ENCODE peak calls at places on chromosomes 11 and 22, in five cellular contexts. O is neural crest cell, H is AG09319, P is psoas muscle, Y is fibroblast of lung. J is an unnamed sample.

GRCh38 chr22:41565403-41566054 is 4.7 kb downstream of the CSDC2 start:
- DNase-seq in O (no peak), H (peak), P (peak), Y (peak), J (no peak)

GRCh38 chr11:73394416-73395296 is 18.5 kb downstream of the RELT start:
- DNase-seq in O (no peak), H (no peak), P (no peak), Y (no peak), J (no peak)

GRCh38 chr11:14635559-14635958 is 8.0 kb upstream of the PDE3B start:
- DNase-seq in O (no peak), H (no peak), P (no peak), Y (no peak), J (no peak)

GRCh38 chr11:80990885-80991284 is 1550.1 kb upstream of the TENM4 start:
- DNase-seq in O (no peak), H (no peak), P (no peak), Y (no peak), J (no peak)

GRCh38 chr11:131643171-131643570 is 272.8 kb downstream of the NTM start:
- DNase-seq in O (no peak), H (no peak), P (no peak), Y (no peak), J (no peak)

GRCh38 chr11:126310992-126311310 is 7.1 kb downstream of the DCPS start:
- DNase-seq in O (no peak), H (no peak), P (no peak), Y (no peak), J (no peak)

GRCh38 chr11:45331839-45332485 is 45.8 kb upstream of the SYT13 start:
- DNase-seq in O (no peak), H (no peak), P (no peak), Y (no peak), J (no peak)

GRCh38 chr11:35042265-35042664 is 96.7 kb upstream of the CD44 start:
- DNase-seq in O (no peak), H (no peak), P (no peak), Y (no peak), J (no peak)

GRCh38 chr22:35645646-35646045 is 2.6 kb upstream of the APOL6 start:
- DNase-seq in O (no peak), H (no peak), P (no peak), Y (no peak), J (no peak)

GRCh38 chr11:76041208-76041607 is 165.1 kb downstream of the WNT11 start:
- DNase-seq in O (no peak), H (no peak), P (no peak), Y (no peak), J (no peak)

GRCh38 chr11:94111660-94112059 is 17.0 kb upstream of the PANX1 start:
- DNase-seq in O (no peak), H (no peak), P (no peak), Y (no peak), J (no peak)

GRCh38 chr11:129146196-129146595 is 45.9 kb downstream of the ARHGAP32 start:
- DNase-seq in O (no peak), H (no peak), P (no peak), Y (peak), J (no peak)

GRCh38 chr11:123187670-123188507 is 7.2 kb downstream of the CLMP start:
- DNase-seq in O (no peak), H (no peak), P (no peak), Y (no peak), J (no peak)

GRCh38 chr11:31254411-31254810 is 115.1 kb downstream of the DCDC1 start:
- DNase-seq in O (no peak), H (no peak), P (no peak), Y (peak), J (no peak)

GRCh38 chr11:11942668-11943067 is 65.8 kb downstream of the DKK3 start:
- DNase-seq in O (no peak), H (no peak), P (no peak), Y (no peak), J (no peak)

GRCh38 chr11:118608268-118609214 is 1.1 kb downstream of the PHLDB1 start:
- DNase-seq in O (no peak), H (peak), P (peak), Y (peak), J (no peak)

GRCh38 chr11:73414977-73415492 is 38.8 kb downstream of the RELT start:
- DNase-seq in O (no peak), H (no peak), P (no peak), Y (no peak), J (no peak)

GRCh38 chr11:123454796-123455195 is 24.7 kb downstream of the GRAMD1B start:
- DNase-seq in O (no peak), H (no peak), P (no peak), Y (no peak), J (no peak)

GRCh38 chr11:18633256-18634139 is 644 bp downstream of the SPTY2D1 start:
- DNase-seq in O (no peak), H (peak), P (peak), Y (peak), J (no peak)

GRCh38 chr11:68120212-68121066 is 749 bp downstream of the CHKA start:
- DNase-seq in O (peak), H (no peak), P (peak), Y (peak), J (peak)

GRCh38 chr11:6237903-6238302 is 986 bp upstream of the CNGA4 start:
- DNase-seq in O (no peak), H (no peak), P (no peak), Y (no peak), J (no peak)

GRCh38 chr11:12448131-12448939 is 71.0 kb downstream of the PARVA start:
- DNase-seq in O (no peak), H (no peak), P (no peak), Y (no peak), J (no peak)

GRCh38 chr11:1737080-1737757 is 13.2 kb downstream of the IFITM10 start:
- DNase-seq in O (no peak), H (no peak), P (no peak), Y (no peak), J (no peak)

GRCh38 chr22:20511578-20512259 is 4.3 kb downstream of the MED15 start:
- DNase-seq in O (no peak), H (no peak), P (no peak), Y (no peak), J (no peak)

GRCh38 chr11:122979815-122980656 is 1.6 kb downstream of the BSX start:
- DNase-seq in O (peak), H (no peak), P (no peak), Y (no peak), J (no peak)

GRCh38 chr11:83599066-83599465 is 312.9 kb upstream of the CCDC90B start:
- DNase-seq in O (no peak), H (no peak), P (no peak), Y (no peak), J (no peak)

GRCh38 chr22:50307891-50308596 is 598 bp upstream of the PLXNB2 start:
- DNase-seq in O (no peak), H (no peak), P (no peak), Y (no peak), J (no peak)

GRCh38 chr11:92711913-92712312 is 257.5 kb upstream of the MTNR1B start:
- DNase-seq in O (no peak), H (no peak), P (no peak), Y (no peak), J (no peak)

GRCh38 chr11:101091781-101092180 is 37.8 kb downstream of the PGR start:
- DNase-seq in O (no peak), H (no peak), P (no peak), Y (no peak), J (no peak)

GRCh38 chr11:119727523-119728081 is 1.4 kb downstream of the NECTIN1 start:
- DNase-seq in O (peak), H (no peak), P (peak), Y (no peak), J (peak)

GRCh38 chr22:45551310-45552016 is 48.8 kb downstream of the FBLN1 start:
- DNase-seq in O (no peak), H (no peak), P (peak), Y (no peak), J (no peak)

GRCh38 chr22:45553333-45554039 is 50.8 kb downstream of the FBLN1 start:
- DNase-seq in O (peak), H (peak), P (peak), Y (peak), J (peak)

GRCh38 chr22:45552017-45552411 is 49.3 kb downstream of the FBLN1 start:
- DNase-seq in O (no peak), H (no peak), P (no peak), Y (no peak), J (no peak)

GRCh38 chr22:45554040-45554406 is 51.3 kb downstream of the FBLN1 start:
- DNase-seq in O (no peak), H (no peak), P (no peak), Y (no peak), J (no peak)

GRCh38 chr22:45552580-45553332 is 50.1 kb downstream of the FBLN1 start:
- DNase-seq in O (no peak), H (peak), P (peak), Y (peak), J (peak)
- TF ChIP-seq CTCF in O (no peak), H (peak), P (no peak), Y (peak), J (no peak)

DNA sequence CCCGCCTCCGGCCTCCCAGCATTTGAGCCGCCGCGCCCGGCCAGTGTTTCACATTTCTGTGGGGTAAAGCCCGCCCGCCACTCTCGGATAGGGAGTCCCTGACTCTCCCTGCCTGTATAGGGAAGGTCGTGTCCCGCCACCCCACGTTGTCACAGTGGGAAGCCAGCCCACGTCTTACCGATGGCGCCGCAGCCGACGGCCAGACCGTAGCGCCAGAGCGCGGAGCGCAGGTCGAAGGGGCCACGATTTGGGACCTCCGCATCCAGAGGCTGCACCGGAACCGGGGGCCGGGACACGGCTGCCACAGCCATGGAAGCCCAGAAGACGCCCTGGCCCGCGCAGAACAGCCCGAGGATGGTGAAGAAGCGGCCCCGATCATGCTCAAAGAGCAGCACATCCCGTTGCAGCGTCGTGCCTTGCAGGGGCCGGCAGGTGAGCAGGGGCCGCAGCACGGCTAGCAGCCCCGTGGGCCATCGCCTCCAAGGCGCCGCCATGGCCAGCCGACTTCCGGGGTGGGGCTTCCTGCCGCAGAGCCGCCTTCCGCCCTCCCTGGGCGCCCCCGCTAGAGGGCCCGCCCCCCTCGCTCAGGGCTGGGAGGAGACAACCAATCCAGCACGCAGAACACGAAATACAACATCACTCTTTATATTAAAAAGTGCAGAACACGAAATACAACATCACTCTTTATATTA is at the start of gene TMEM223:
- DNase-seq in O (peak), H (no peak), P (peak), Y (peak), J (peak)
- TF ChIP-seq CTCF in O (peak), H (no peak), P (no peak), Y (no peak), J (no peak)

GRCh38 chr11:473975-474785 is 24.1 kb downstream of the PTDSS2 start:
- DNase-seq in O (no peak), H (no peak), P (no peak), Y (no peak), J (no peak)

GRCh38 chr11:473415-473814 is 23.3 kb downstream of the PTDSS2 start:
- DNase-seq in O (no peak), H (no peak), P (no peak), Y (no peak), J (no peak)

GRCh38 chr11:472816-473215 is 22.7 kb downstream of the PTDSS2 start:
- DNase-seq in O (no peak), H (no peak), P (no peak), Y (no peak), J (no peak)

GRCh38 chr11:471468-472145 is 21.5 kb downstream of the PTDSS2 start:
- DNase-seq in O (no peak), H (no peak), P (no peak), Y (no peak), J (no peak)

DNA sequence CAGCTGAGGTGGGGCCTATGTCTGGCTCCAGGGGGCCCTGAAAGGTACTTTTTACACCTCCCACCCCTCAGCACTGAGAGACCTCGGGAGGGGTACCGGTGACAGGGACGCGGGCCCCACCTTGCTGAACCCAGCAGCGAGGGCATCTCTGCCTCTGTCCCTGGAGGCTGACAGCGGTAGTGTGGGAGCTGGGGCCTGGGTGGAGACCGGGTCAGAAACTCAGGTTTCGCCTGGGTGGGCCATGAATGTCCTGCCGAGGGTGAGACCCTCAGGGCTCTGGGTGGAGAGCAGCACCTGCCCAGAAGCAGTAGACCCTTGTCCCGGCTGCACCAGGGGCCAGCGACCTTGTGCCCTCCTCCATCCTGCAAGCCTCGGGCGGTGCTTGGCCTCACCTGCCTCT is 22.2 kb downstream of the PTDSS2 start:
- DNase-seq in O (no peak), H (no peak), P (no peak), Y (no peak), J (no peak)
- TF ChIP-seq CTCF in O (peak), H (no peak), P (no peak), Y (no peak), J (no peak)

GRCh38 chr11:133832096-133833081 is 12.9 kb downstream of the SPATA19 start:
- DNase-seq in O (no peak), H (no peak), P (no peak), Y (no peak), J (no peak)

GRCh38 chr11:133828861-133829260 is 16.5 kb downstream of the SPATA19 start:
- DNase-seq in O (no peak), H (no peak), P (no peak), Y (no peak), J (no peak)

GRCh38 chr11:133833101-133833898 is 12.0 kb downstream of the SPATA19 start:
- DNase-seq in O (no peak), H (no peak), P (no peak), Y (no peak), J (no peak)

GRCh38 chr11:133829566-133829965 is 15.7 kb downstream of the SPATA19 start:
- DNase-seq in O (no peak), H (no peak), P (no peak), Y (no peak), J (no peak)

DNA sequence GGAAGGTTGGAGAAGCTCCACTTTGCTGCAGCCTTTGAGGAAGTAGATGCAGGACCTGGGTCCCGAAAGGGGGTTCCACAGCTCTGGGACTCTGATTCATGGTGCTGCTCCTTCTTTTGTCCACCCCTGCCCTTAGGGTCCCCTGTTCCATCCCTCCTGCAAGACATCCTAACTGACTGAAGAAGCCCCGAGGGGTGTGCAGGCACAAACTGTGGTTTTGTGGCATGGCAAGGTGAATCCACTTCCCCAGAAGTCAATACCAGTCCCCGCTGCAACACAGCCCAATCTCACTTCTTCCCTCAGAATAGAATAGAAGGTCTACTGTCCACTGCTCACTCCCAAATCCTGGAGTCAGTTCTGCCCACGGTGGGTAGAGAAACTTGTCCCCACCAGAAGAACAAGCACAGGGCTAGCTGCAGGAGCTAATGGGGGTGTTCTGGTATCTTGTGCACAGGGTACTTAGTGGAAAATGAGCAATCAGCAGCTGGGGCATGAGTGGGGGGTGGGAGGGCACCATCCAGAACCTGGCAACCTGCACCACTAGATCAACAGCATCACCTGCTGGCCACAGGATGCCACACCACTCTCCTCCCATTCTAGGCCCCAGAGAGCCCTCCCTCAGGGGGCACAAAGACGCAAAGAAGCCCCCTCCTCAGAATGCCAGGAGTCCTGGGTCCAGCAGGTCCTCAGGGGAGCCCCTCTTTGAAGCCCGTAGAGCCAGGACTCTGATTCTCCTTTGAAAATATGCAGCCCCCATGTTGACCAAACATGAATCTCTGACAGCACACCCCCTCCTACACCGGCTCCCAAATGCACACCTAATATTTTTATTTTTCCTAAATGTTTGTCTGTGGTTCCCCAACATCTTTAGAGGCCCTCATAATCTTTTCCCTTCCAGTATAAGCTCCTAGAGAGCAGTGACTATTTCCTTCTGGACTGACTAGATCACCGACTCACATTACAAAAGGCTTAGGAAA is 14.1 kb downstream of the SPATA19 start:
- DNase-seq in O (no peak), H (no peak), P (no peak), Y (no peak), J (no peak)
- TF ChIP-seq CTCF in O (peak), H (no peak), P (peak), Y (no peak), J (peak)

DNA sequence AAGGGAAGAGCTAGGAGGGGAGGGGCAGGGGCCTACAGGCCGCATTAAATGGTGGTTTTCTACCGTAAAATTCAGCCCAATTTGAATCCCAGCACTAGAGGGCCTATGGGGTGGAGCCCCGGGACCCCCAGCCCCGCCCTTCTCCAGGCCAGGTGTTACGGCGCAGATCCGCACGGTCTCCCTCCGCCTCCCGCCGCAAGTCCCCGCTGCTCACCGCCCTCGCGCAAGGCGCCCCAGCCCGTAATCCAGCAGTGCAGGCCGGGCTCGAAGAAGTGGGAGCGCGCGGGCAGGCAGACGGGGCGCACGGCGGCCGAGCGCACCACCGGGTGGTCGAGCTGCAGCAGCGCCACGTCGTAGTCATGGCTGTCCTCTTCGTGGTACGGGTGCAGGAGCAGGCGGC is 17.3 kb downstream of the KCTD17 start:
- DNase-seq in O (no peak), H (no peak), P (no peak), Y (no peak), J (peak)
- TF ChIP-seq CTCF in O (no peak), H (no peak), P (no peak), Y (no peak), J (no peak)

DNA sequence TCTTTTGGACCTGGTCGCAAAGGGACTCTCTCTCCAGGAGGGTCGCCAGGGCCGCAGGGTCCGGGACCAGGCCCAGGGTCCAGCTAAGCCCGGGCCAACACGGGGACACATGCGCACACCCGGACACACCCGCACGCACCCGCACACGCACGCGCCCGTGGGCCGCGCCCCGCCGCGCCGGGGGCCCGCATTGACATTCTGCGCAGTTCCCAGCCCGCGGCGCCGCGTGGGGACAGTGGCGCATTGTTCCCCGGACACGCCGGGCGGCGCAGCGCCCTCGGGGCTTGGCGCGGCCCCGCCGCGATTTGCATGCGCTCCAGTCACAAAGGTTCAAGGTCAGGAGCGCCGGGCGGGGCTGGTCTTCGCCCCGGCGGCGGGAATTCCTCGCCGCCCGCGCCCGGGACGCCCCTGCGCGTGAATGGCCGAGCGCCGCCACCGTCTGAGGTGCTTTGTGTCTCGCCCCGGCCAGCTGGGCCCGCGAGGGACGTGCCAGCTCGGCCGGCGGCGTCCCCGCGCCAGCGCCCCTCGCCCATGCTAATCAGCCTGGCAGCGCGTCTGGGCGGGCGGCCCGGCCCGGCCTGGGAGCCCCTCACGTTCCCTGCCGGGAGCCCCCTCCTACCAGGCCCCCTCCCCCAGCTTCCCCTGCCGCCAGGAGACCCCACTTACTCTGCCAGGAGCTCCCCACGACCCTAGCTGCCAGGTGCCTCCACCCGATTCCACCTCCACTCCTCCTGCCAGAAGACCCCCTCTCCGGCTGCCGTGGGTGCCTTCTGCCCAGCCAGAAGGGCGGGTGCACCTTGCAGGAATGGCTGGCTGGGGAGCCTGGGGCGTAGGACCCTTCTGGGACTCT is 50.5 kb upstream of the WNT7B start:
- DNase-seq in O (peak), H (no peak), P (peak), Y (no peak), J (no peak)
- TF ChIP-seq CTCF in O (no peak), H (no peak), P (peak), Y (no peak), J (no peak)

DNA sequence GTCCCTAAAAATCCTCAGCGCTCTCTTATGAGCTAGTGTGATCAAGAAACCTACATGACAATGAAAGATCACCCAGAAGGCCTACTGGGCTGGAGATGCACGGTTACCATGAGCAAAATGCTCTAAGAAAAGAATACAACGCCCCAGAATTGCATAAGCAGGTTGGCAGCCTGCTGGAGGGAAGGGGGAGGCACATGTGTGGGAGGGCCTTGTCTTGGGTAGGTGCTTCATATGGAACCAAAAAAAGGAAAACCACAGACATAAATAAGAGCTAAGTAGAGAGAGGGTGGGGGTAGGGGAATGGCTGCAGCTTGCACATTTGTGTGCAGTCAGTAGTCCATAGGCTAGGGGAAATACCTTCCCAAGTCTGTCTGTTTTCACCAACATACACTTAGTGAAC is 2.8 kb downstream of the SIAE start:
- DNase-seq in O (no peak), H (no peak), P (no peak), Y (peak), J (no peak)
- TF ChIP-seq CTCF in O (no peak), H (no peak), P (no peak), Y (no peak), J (no peak)